ENCODE peak calls at places on chromosomes 2 and 18, in seven cellular contexts. F is GM13977, Z is neural crest cell, L is sigmoid colon, T is kidney, G is hepatocyte, I is lung. S is an unnamed sample.

GRCh38 chr2:30400151-30400954 is 46.7 kb upstream of the LCLAT1 start:
- DNase-seq in F (no peak), Z (no peak), L (no peak), T (no peak), G (no peak), I (no peak), S (no peak)

GRCh38 chr2:241741016-241741415 is 6.6 kb downstream of the D2HGDH start:
- DNase-seq in F (no peak), Z (no peak), L (no peak), T (peak), G (no peak), I (no peak), S (no peak)

GRCh38 chr18:78128004-78128403 is 851.6 kb upstream of the SALL3 start:
- DNase-seq in F (no peak), Z (no peak), L (no peak), T (no peak), G (no peak), I (no peak), S (no peak)

GRCh38 chr18:5538541-5538940 is 5.3 kb downstream of the EPB41L3 start:
- DNase-seq in F (no peak), Z (no peak), L (no peak), T (no peak), G (no peak), I (no peak), S (no peak)

GRCh38 chr2:177669625-177670330 is 277.2 kb downstream of the AGPS start:
- DNase-seq in F (no peak), Z (no peak), L (no peak), T (no peak), G (no peak), I (no peak), S (no peak)

GRCh38 chr2:72745679-72746368 is 80.0 kb downstream of the EXOC6B start:
- DNase-seq in F (peak), Z (peak), L (no peak), T (no peak), G (peak), I (no peak), S (peak)

GRCh38 chr2:172434821-172435607 is 7.6 kb downstream of the ITGA6 start:
- DNase-seq in F (no peak), Z (no peak), L (no peak), T (no peak), G (no peak), I (no peak), S (no peak)

GRCh38 chr2:8627019-8627691 is 54.7 kb upstream of the ID2 start:
- DNase-seq in F (no peak), Z (no peak), L (no peak), T (peak), G (peak), I (no peak), S (no peak)

GRCh38 chr2:74281576-74281975 is 61.6 kb downstream of the SLC4A5 start:
- DNase-seq in F (no peak), Z (no peak), L (no peak), T (no peak), G (no peak), I (no peak), S (no peak)

GRCh38 chr2:172219201-172219600 is 116.5 kb upstream of the DLX2 start:
- DNase-seq in F (no peak), Z (no peak), L (no peak), T (no peak), G (no peak), I (no peak), S (no peak)

GRCh38 chr2:203960791-203961190 is 24.2 kb downstream of the ICOS start:
- DNase-seq in F (no peak), Z (no peak), L (no peak), T (no peak), G (no peak), I (no peak), S (no peak)

GRCh38 chr2:9401059-9401547 is 22.2 kb downstream of the ITGB1BP1 start:
- DNase-seq in F (no peak), Z (no peak), L (peak), T (no peak), G (no peak), I (no peak), S (no peak)

GRCh38 chr2:217026161-217026560 is 166.3 kb upstream of the TNP1 start:
- DNase-seq in F (no peak), Z (no peak), L (no peak), T (no peak), G (no peak), I (no peak), S (no peak)

GRCh38 chr2:134917958-134918517 is 584 bp upstream of the CCNT2 start:
- DNase-seq in F (peak), Z (no peak), L (no peak), T (no peak), G (no peak), I (no peak), S (no peak)
- TF ChIP-seq CTCF in F (no peak), Z (peak), L (no peak), T (peak), G (peak), I (no peak), S (no peak)

GRCh38 chr2:1553671-1554295 is 140.5 kb downstream of the TPO start:
- DNase-seq in F (no peak), Z (no peak), L (no peak), T (peak), G (peak), I (no peak), S (no peak)
- TF ChIP-seq CTCF in F (no peak), Z (no peak), L (no peak), T (no peak), G (peak), I (no peak), S (no peak)

GRCh38 chr2:179260224-179260623 is 4.4 kb downstream of the SESTD1 start:
- DNase-seq in F (no peak), Z (no peak), L (no peak), T (no peak), G (no peak), I (no peak), S (no peak)
- TF ChIP-seq CTCF in F (no peak), Z (no peak), L (no peak), T (no peak), G (no peak), I (no peak), S (no peak)

GRCh38 chr2:82344670-82345069 is 2040.1 kb upstream of the LRRTM1 start:
- DNase-seq in F (no peak), Z (no peak), L (no peak), T (no peak), G (peak), I (no peak), S (no peak)
- TF ChIP-seq CTCF in F (no peak), Z (peak), L (no peak), T (no peak), G (peak), I (no peak), S (no peak)

GRCh38 chr2:224611938-224612337 is 26.8 kb upstream of the CUL3 start:
- DNase-seq in F (no peak), Z (no peak), L (no peak), T (no peak), G (no peak), I (no peak), S (no peak)
- TF ChIP-seq CTCF in F (peak), Z (no peak), L (no peak), T (no peak), G (no peak), I (no peak), S (peak)

DNA sequence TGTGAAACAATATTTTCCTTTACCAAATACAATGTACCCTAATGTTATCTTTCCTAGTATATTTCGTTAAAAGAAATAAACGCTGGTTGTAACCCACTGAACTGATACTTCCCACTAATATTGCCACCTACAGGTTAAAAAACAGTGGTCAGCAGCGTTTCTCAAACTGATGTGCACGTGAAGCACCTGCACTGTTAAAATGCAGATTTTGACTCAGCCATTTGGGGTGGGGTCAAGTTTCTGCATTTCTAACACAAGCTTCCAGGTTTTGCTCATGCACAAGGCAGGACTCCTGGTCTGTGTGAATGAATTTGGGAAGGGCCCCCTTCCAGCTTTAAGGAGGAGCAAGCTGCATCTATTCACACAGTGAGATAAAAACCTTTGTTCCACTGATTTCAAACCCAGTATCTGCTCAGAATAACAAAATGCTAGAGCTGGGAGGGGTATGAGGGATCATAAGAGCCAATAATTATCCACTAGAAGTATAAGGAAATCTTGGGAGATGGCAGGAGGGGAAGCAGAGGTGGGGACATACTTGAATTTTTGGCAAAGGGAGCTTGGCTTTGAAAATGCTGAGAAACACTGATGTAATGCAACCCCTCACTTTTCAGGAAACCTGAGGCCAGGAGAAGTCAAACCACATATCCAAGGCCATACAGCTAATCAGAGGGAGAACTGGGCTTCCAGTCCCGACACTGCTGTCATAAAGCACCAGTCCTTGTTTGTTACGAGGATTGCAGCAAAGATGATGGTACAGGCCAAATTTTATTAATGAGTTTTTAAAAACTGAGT is 116.2 kb downstream of the RBMS1 start:
- DNase-seq in F (no peak), Z (no peak), L (no peak), T (no peak), G (no peak), I (no peak), S (no peak)
- TF ChIP-seq CTCF in F (peak), Z (no peak), L (no peak), T (no peak), G (no peak), I (no peak), S (no peak)

S was measured in GM10248.